ENCODE peak calls at places on chromosomes 11 and 22, in five cellular contexts. S, K, Q, C and L are unnamed samples.

GRCh38 chr11:10982695-10983492 is 125.0 kb upstream of the ZBED5 start:
- DNase-seq in Q (no peak), C (no peak), S (no peak), K (peak), L (no peak)

GRCh38 chr11:8071616-8072581 is 9.1 kb upstream of the TUB start:
- DNase-seq in C (no peak), S (no peak), Q (no peak), K (no peak), L (no peak)

GRCh38 chr11:17927643-17928343 is 85.1 kb downstream of the SERGEF start:
- DNase-seq in C (no peak), S (no peak), K (peak), Q (no peak), L (no peak)

GRCh38 chr11:3826721-3827120 is 14.0 kb downstream of the RHOG start:
- DNase-seq in Q (no peak), C (no peak), K (no peak), S (no peak), L (no peak)

GRCh38 chr22:39292561-39293074 is 26.8 kb downstream of the RPL3 start:
- DNase-seq in Q (peak), S (peak), K (peak), C (peak), L (peak)

GRCh38 chr22:24730864-24731263 is 43.7 kb downstream of the PIWIL3 start:
- DNase-seq in S (no peak), Q (no peak), K (no peak), C (no peak), L (no peak)

GRCh38 chr11:75351541-75352416 is at the start of gene ARRB1:
- DNase-seq in K (peak), Q (peak), C (peak), S (peak), L (no peak)

GRCh38 chr11:64897381-64898075 is 19.1 kb upstream of the EHD1 start:
- DNase-seq in Q (no peak), K (no peak), C (no peak), S (no peak), L (no peak)

GRCh38 chr22:40585205-40585778 is 51.2 kb downstream of the MRTFA start:
- DNase-seq in Q (no peak), S (no peak), K (no peak), C (no peak), L (no peak)

GRCh38 chr22:42820075-42820763 is 36.9 kb downstream of the ARFGAP3 start:
- DNase-seq in Q (no peak), S (no peak), C (no peak), K (peak), L (peak)

GRCh38 chr11:134643519-134644042 is 231.5 kb upstream of the B3GAT1 start:
- DNase-seq in K (no peak), Q (no peak), S (peak), C (peak), L (no peak)

GRCh38 chr22:49725516-49725915 is 102.2 kb downstream of the BRD1 start:
- DNase-seq in K (no peak), C (peak), Q (no peak), S (no peak), L (peak)

GRCh38 chr11:68579455-68579854 is 104.9 kb upstream of the GAL start:
- DNase-seq in S (no peak), Q (no peak), C (no peak), K (no peak), L (no peak)

GRCh38 chr11:8258289-8258688 is 5.4 kb downstream of the LMO1 start:
- DNase-seq in S (no peak), Q (no peak), K (no peak), C (peak), L (no peak)

GRCh38 chr11:115869780-115870431 is 365.7 kb upstream of the CADM1 start:
- DNase-seq in S (peak), C (no peak), Q (no peak), K (peak), L (no peak)

GRCh38 chr11:2234963-2235362 is 35.4 kb downstream of the ASCL2 start:
- DNase-seq in C (no peak), Q (no peak), K (no peak), S (no peak), L (no peak)

GRCh38 chr11:44915621-44916020 is 35.1 kb downstream of the TP53I11 start:
- DNase-seq in S (no peak), C (no peak), Q (no peak), K (no peak), L (no peak)

GRCh38 chr11:56885854-56886253 is 102.9 kb upstream of the OR5AK2 start:
- DNase-seq in C (no peak), Q (no peak), S (no peak), K (no peak), L (no peak)

GRCh38 chr22:46070722-46071450 is 79.4 kb upstream of the PPARA start:
- DNase-seq in C (no peak), Q (peak), K (peak), S (peak), L (no peak)

GRCh38 chr22:19822301-19823117 is 32.2 kb downstream of the GNB1L start:
- DNase-seq in C (peak), S (no peak), K (no peak), Q (no peak), L (no peak)

GRCh38 chr11:113181094-113181493 is 133.3 kb upstream of the TTC12 start:
- DNase-seq in C (no peak), S (no peak), K (no peak), Q (no peak), L (peak)

GRCh38 chr11:62552465-62552782 is 5.8 kb upstream of the AHNAK start:
- DNase-seq in C (no peak), S (peak), Q (peak), K (no peak), L (no peak)